ENCODE peak calls at places on chromosomes 16 and 17, in five cellular contexts. B is CD8-positive, alpha-beta T cell; Y is GM23248; K is body of pancreas; C is thyroid gland. V is an unnamed sample.

GRCh38 chr16:65414284-65414984 is 292.6 kb upstream of the CDH11 start:
- DNase-seq in B (no peak), Y (peak), K (no peak), C (no peak), V (no peak)

GRCh38 chr17:69506489-69506888 is 92.0 kb downstream of the MAP2K6 start:
- DNase-seq in B (no peak), Y (peak), K (no peak), C (no peak), V (no peak)

GRCh38 chr17:42509916-42510315 is 26.1 kb upstream of the NAGLU start:
- DNase-seq in B (no peak), Y (no peak), K (no peak), C (peak), V (no peak)

GRCh38 chr16:78291642-78292041 is 192.2 kb downstream of the WWOX start:
- DNase-seq in B (no peak), Y (no peak), K (peak), C (peak), V (no peak)

GRCh38 chr17:82865274-82865673 is 25.5 kb upstream of the ZNF750 start:
- DNase-seq in B (no peak), Y (no peak), K (no peak), C (no peak), V (no peak)

GRCh38 chr16:21628196-21628726 is 24.1 kb downstream of the IGSF6 start:
- DNase-seq in B (no peak), Y (no peak), K (no peak), C (no peak), V (no peak)

GRCh38 chr16:66984902-66985311 is 3.5 kb upstream of the CES4A start:
- DNase-seq in B (no peak), Y (no peak), K (no peak), C (no peak), V (no peak)

GRCh38 chr16:88120812-88121211 is 169.6 kb downstream of the BANP start:
- DNase-seq in B (no peak), Y (no peak), K (no peak), C (no peak), V (no peak)

GRCh38 chr17:60888812-60889709 is 211.4 kb downstream of the BCAS3 start:
- DNase-seq in B (no peak), Y (peak), K (no peak), C (no peak), V (no peak)

GRCh38 chr17:77320046-77320445 is 179.3 kb downstream of the SEC14L1 start:
- DNase-seq in B (no peak), Y (peak), K (peak), C (no peak), V (peak)

GRCh38 chr17:82822281-82822680 is 17.5 kb downstream of the ZNF750 start:
- DNase-seq in B (no peak), Y (no peak), K (no peak), C (no peak), V (no peak)

GRCh38 chr17:41913798-41914197 is 5.0 kb downstream of the ACLY start:
- DNase-seq in B (no peak), Y (no peak), K (no peak), C (no peak), V (no peak)

GRCh38 chr17:45235071-45236001 is 13.7 kb downstream of the FMNL1 start:
- DNase-seq in B (peak), Y (peak), K (peak), C (peak), V (peak)

GRCh38 chr17:69961488-69962145 is 113.4 kb upstream of the KCNJ16 start:
- DNase-seq in B (no peak), Y (no peak), K (no peak), C (peak), V (no peak)

GRCh38 chr16:974606-975312 is 4.0 kb upstream of the LMF1 start:
- DNase-seq in B (no peak), Y (no peak), K (no peak), C (peak), V (peak)

GRCh38 chr16:85202051-85202601 is 89.9 kb upstream of the CIBAR2 start:
- DNase-seq in B (no peak), Y (peak), K (no peak), C (no peak), V (no peak)

GRCh38 chr17:1714980-1715802 is 5.0 kb upstream of the TLCD2 start:
- DNase-seq in B (peak), Y (peak), K (peak), C (peak), V (peak)

GRCh38 chr17:4161179-4161559 is 18.2 kb downstream of the CYB5D2 start:
- DNase-seq in B (no peak), Y (peak), K (no peak), C (peak), V (no peak)

GRCh38 chr16:85665929-85666328 is 22.8 kb downstream of the GINS2 start:
- DNase-seq in B (no peak), Y (no peak), K (no peak), C (no peak), V (no peak)

GRCh38 chr17:59650642-59651041 is 30.9 kb downstream of the CLTC start:
- DNase-seq in B (no peak), Y (no peak), K (no peak), C (no peak), V (no peak)

GRCh38 chr16:31325171-31325570 is 29.8 kb upstream of the ITGAX start:
- DNase-seq in B (no peak), Y (no peak), K (no peak), C (no peak), V (no peak)

GRCh38 chr16:52309761-52310416 is 237.1 kb downstream of the TOX3 start:
- DNase-seq in B (no peak), Y (no peak), K (no peak), C (no peak), V (no peak)

GRCh38 chr17:39225974-39226683 is 384 bp upstream of the STAC2 start:
- DNase-seq in B (peak), Y (peak), K (peak), C (no peak), V (no peak)

GRCh38 chr16:19817122-19817521 is 67.5 kb downstream of the GPRC5B start:
- DNase-seq in B (no peak), Y (no peak), K (no peak), C (no peak), V (no peak)

GRCh38 chr16:79767597-79768280 is 167.2 kb upstream of the MAF start:
- DNase-seq in B (no peak), Y (peak), K (peak), C (peak), V (peak)

GRCh38 chr17:44219636-44220210 is at the start of gene UBTF:
- DNase-seq in B (peak), Y (peak), K (peak), C (peak), V (peak)

GRCh38 chr16:974001-974601 is 3.3 kb upstream of the LMF1 start:
- DNase-seq in B (no peak), Y (no peak), K (no peak), C (peak), V (peak)

GRCh38 chr17:77475012-77475976 is 334.5 kb downstream of the SEC14L1 start:
- DNase-seq in B (peak), Y (peak), K (no peak), C (no peak), V (peak)

GRCh38 chr16:47431960-47432359 is 28.9 kb downstream of the ITFG1 start:
- DNase-seq in B (no peak), Y (peak), K (no peak), C (no peak), V (no peak)

GRCh38 chr16:83952940-83953795 is at the start of gene OSGIN1:
- DNase-seq in B (no peak), Y (peak), K (peak), C (peak), V (peak)

GRCh38 chr17:4482338-4483011 is 16.2 kb upstream of the SPNS2 start:
- DNase-seq in B (no peak), Y (no peak), K (no peak), C (no peak), V (no peak)

GRCh38 chr16:48870141-48870540 is 260.2 kb upstream of the N4BP1 start:
- DNase-seq in B (no peak), Y (no peak), K (no peak), C (no peak), V (no peak)

GRCh38 chr16:15749371-15749770 is 99.3 kb downstream of the NDE1 start:
- DNase-seq in B (no peak), Y (no peak), K (no peak), C (no peak), V (no peak)

GRCh38 chr16:2250652-2251280 is 621 bp downstream of the ECI1 start:
- DNase-seq in B (peak), Y (peak), K (peak), C (peak), V (peak)

GRCh38 chr16:2470603-2471015 is 488 bp upstream of the NTN3 start:
- DNase-seq in B (no peak), Y (peak), K (no peak), C (no peak), V (no peak)